ENCODE peak calls at places on chromosomes 7 and 10, in seven cellular contexts. N, Z, R, U, E, P and L are unnamed samples.

GRCh38 chr7:36171503-36171902 is 18.4 kb downstream of the EEPD1 start:
- DNase-seq in P (no peak), N (no peak), R (no peak), E (no peak), Z (no peak), U (no peak), L (no peak)

GRCh38 chr7:142508251-142508650 is 241.0 kb upstream of the PRSS1 start:
- DNase-seq in R (no peak), P (no peak), N (no peak), Z (peak), E (no peak), U (no peak), L (peak)

GRCh38 chr7:66591801-66592596 is 36.7 kb upstream of the KCTD7 start:
- DNase-seq in E (peak), Z (peak), N (peak), U (peak), R (peak), P (peak), L (peak)

GRCh38 chr7:29243777-29244655 is 49.4 kb downstream of the CHN2 start:
- DNase-seq in R (no peak), N (peak), E (peak), Z (no peak), P (peak), U (no peak), L (peak)

GRCh38 chr10:74932648-74933047 is 106.2 kb downstream of the KAT6B start:
- DNase-seq in N (no peak), R (no peak), Z (peak), U (no peak), E (no peak), P (no peak), L (no peak)

GRCh38 chr7:73770002-73770859 is at the start of gene CLDN3:
- DNase-seq in P (no peak), Z (no peak), E (no peak), N (no peak), U (peak), R (peak), L (peak)

GRCh38 chr7:107982918-107983389 is 20.0 kb downstream of the LAMB1 start:
- DNase-seq in P (no peak), E (no peak), N (no peak), R (no peak), U (no peak), Z (peak), L (no peak)

GRCh38 chr7:151174246-151175046 is 7.0 kb upstream of the GBX1 start:
- DNase-seq in Z (no peak), U (no peak), R (no peak), N (peak), E (no peak), P (no peak), L (peak)

GRCh38 chr7:140403878-140404564 is at the start of gene RAB19:
- DNase-seq in N (peak), R (no peak), Z (no peak), U (peak), E (peak), P (peak), L (peak)

GRCh38 chr10:46236941-46237681 is 49.7 kb upstream of the ANTXRL start:
- DNase-seq in R (no peak), E (no peak), U (peak), P (no peak), N (no peak), Z (no peak), L (peak)

GRCh38 chr7:28955723-28956607 is 2.2 kb downstream of the TRIL start:
- DNase-seq in N (no peak), U (peak), E (peak), Z (peak), P (no peak), R (peak), L (no peak)

GRCh38 chr10:61621538-61622150 is 41.1 kb upstream of the CABCOCO1 start:
- DNase-seq in R (no peak), N (no peak), E (no peak), U (no peak), P (no peak), Z (no peak), L (no peak)

GRCh38 chr10:114709966-114710365 is 51.9 kb upstream of the ABLIM1 start:
- DNase-seq in U (no peak), Z (peak), N (no peak), R (no peak), E (no peak), P (no peak), L (no peak)

GRCh38 chr7:65251851-65252620 is 121.6 kb upstream of the ZNF92 start:
- DNase-seq in P (no peak), U (peak), N (no peak), E (peak), R (peak), Z (peak), L (no peak)

GRCh38 chr10:72567884-72568283 is 58.0 kb downstream of the MICU1 start:
- DNase-seq in R (no peak), P (no peak), E (no peak), U (no peak), Z (peak), N (no peak), L (no peak)

GRCh38 chr10:44030132-44030531 is 354.8 kb downstream of the CXCL12 start:
- DNase-seq in N (no peak), E (no peak), Z (no peak), P (peak), R (no peak), U (peak), L (no peak)

GRCh38 chr10:101778781-101779543 is 3.0 kb upstream of the FGF8 start:
- DNase-seq in R (peak), U (peak), N (no peak), P (no peak), E (peak), Z (no peak), L (no peak)

GRCh38 chr10:92695679-92696605 is 6.2 kb downstream of the HHEX start:
- DNase-seq in U (peak), N (no peak), E (no peak), R (no peak), Z (peak), P (no peak), L (no peak)

GRCh38 chr10:132687181-132687892 is 98.6 kb downstream of the NKX6-2 start:
- DNase-seq in Z (no peak), U (no peak), N (no peak), E (no peak), R (no peak), P (no peak), L (no peak)

GRCh38 chr7:89776980-89777379 is 377.3 kb upstream of the STEAP1 start:
- DNase-seq in N (no peak), P (no peak), E (no peak), U (no peak), Z (no peak), R (no peak), L (no peak)

GRCh38 chr7:150941983-150942590 is 36.0 kb downstream of the KCNH2 start:
- DNase-seq in E (peak), Z (peak), U (no peak), R (peak), P (peak), N (no peak), L (peak)

GRCh38 chr7:7568553-7568952 is 1.9 kb downstream of the MIOS start:
- DNase-seq in U (no peak), P (no peak), E (no peak), Z (no peak), N (no peak), R (no peak), L (no peak)

GRCh38 chr7:33761440-33762080 is 143.8 kb upstream of the BMPER start:
- DNase-seq in P (no peak), R (peak), E (no peak), Z (no peak), U (no peak), N (no peak), L (no peak)

GRCh38 chr7:38584443-38585210 is 46.5 kb downstream of the AMPH start:
- DNase-seq in U (no peak), Z (peak), P (no peak), R (no peak), E (no peak), N (no peak), L (no peak)

GRCh38 chr7:80831996-80832395 is 86.9 kb downstream of the SEMA3C start:
- DNase-seq in Z (peak), N (no peak), E (no peak), R (no peak), P (no peak), U (no peak), L (no peak)

GRCh38 chr7:55172161-55172560 is 153.3 kb downstream of the EGFR start:
- DNase-seq in R (no peak), U (no peak), N (no peak), P (no peak), Z (no peak), E (no peak), L (no peak)

GRCh38 chr7:36289833-36290661 is 99.6 kb upstream of the ANLN start:
- DNase-seq in R (no peak), P (no peak), N (no peak), U (no peak), E (no peak), Z (peak), L (no peak)

GRCh38 chr7:108662783-108663182 is 93.1 kb downstream of the DNAJB9 start:
- DNase-seq in P (no peak), N (no peak), E (no peak), Z (no peak), U (no peak), R (no peak), L (no peak)

GRCh38 chr7:155669717-155670505 is 25.4 kb downstream of the RBM33 start:
- DNase-seq in Z (no peak), P (no peak), E (no peak), U (no peak), N (no peak), R (no peak), L (no peak)

GRCh38 chr10:17282311-17282710 is 54.3 kb downstream of the VIM start:
- DNase-seq in R (no peak), P (no peak), E (no peak), U (no peak), Z (no peak), N (no peak), L (no peak)

GRCh38 chr10:76202777-76203176 is 771.4 kb downstream of the LRMDA start:
- DNase-seq in R (no peak), P (no peak), N (no peak), E (no peak), U (no peak), Z (peak), L (no peak)

GRCh38 chr7:29950480-29950879 is 39.1 kb downstream of the SCRN1 start:
- DNase-seq in U (no peak), Z (no peak), N (no peak), P (no peak), E (no peak), R (no peak), L (no peak)

GRCh38 chr10:119669331-119669730 is 18.2 kb downstream of the BAG3 start:
- DNase-seq in P (no peak), U (no peak), R (no peak), E (no peak), Z (no peak), N (no peak), L (no peak)

GRCh38 chr7:29363636-29364425 is 169.3 kb downstream of the CHN2 start:
- DNase-seq in Z (no peak), N (no peak), U (no peak), R (no peak), P (no peak), E (no peak), L (no peak)

GRCh38 chr10:130080461-130080814 is 30.2 kb downstream of the C10orf143 start:
- DNase-seq in E (no peak), Z (no peak), N (no peak), P (no peak), U (no peak), R (no peak), L (no peak)